ENCODE peak calls at places on chromosomes 7 and 10, in nine cellular contexts. B is aorta, A is NCI-H1092, Q is cardiac fibroblast, M is HFFc6, Y is sciatic nerve, P is adrenal gland, E is AG04449, V is left ventricle myocardium inferior. D is an unnamed sample.

GRCh38 chr10:129711261-129711660 is 244.2 kb downstream of the MGMT start:
- DNase-seq in B (no peak), A (no peak), Q (no peak), M (no peak), Y (no peak), P (no peak), E (no peak), V (no peak), D (no peak)

GRCh38 chr10:128516180-128516579 is 390.0 kb upstream of the MKI67 start:
- DNase-seq in B (no peak), A (no peak), Q (no peak), M (no peak), Y (peak; percentile 21), P (no peak), E (no peak), V (no peak), D (no peak)

GRCh38 chr7:112138453-112138852 is 67.7 kb downstream of the DOCK4 start:
- DNase-seq in B (no peak), A (no peak), Q (no peak), M (no peak), Y (no peak), P (no peak), E (no peak), V (no peak), D (no peak)

GRCh38 chr10:5151076-5151475 is 33.9 kb downstream of the AKR1C8 start:
- DNase-seq in B (no peak), A (no peak), Q (no peak), M (no peak), Y (no peak), P (no peak), E (no peak), V (no peak), D (no peak)

GRCh38 chr10:103759100-103759781 is 96.1 kb downstream of the SH3PXD2A start:
- DNase-seq in B (no peak), A (no peak), Q (peak; percentile 65), M (peak; percentile 86), Y (no peak), P (peak; percentile 68), E (peak; percentile 68), V (peak; percentile 60), D (peak; percentile 74)

GRCh38 chr7:117001283-117001682 is 48.0 kb downstream of the ST7 start:
- DNase-seq in B (no peak), A (no peak), Q (no peak), M (no peak), Y (no peak), P (no peak), E (no peak), V (no peak), D (no peak)

GRCh38 chr7:74344128-74344496 is 54.9 kb downstream of the CLIP2 start:
- DNase-seq in B (no peak), A (no peak), Q (peak; percentile 43), M (peak; percentile 10), Y (no peak), P (no peak), E (no peak), V (no peak), D (no peak)

GRCh38 chr7:44068054-44068453 is 2.7 kb upstream of the PGAM2 start:
- DNase-seq in B (peak; percentile 53), A (no peak), Q (no peak), M (no peak), Y (no peak), P (no peak), E (no peak), V (no peak), D (peak; percentile 18)

GRCh38 chr7:137015015-137015414 is 146.6 kb downstream of the CHRM2 start:
- DNase-seq in B (no peak), A (no peak), Q (peak; percentile 15), M (no peak), Y (no peak), P (no peak), E (no peak), V (no peak), D (no peak)

GRCh38 chr7:106057962-106058901 is 53.9 kb downstream of the SYPL1 start:
- DNase-seq in B (no peak), A (no peak), Q (peak; percentile 33), M (no peak), Y (peak; percentile 71), P (peak; percentile 61), E (no peak), V (no peak), D (peak; percentile 65)

GRCh38 chr10:31515819-31516402 is 196.9 kb downstream of the ZEB1 start:
- DNase-seq in B (no peak), A (no peak), Q (no peak), M (no peak), Y (no peak), P (no peak), E (no peak), V (no peak), D (no peak)

GRCh38 chr10:68628576-68629127 is 68.5 kb downstream of the TET1 start:
- DNase-seq in B (peak; percentile 37), A (no peak), Q (peak; percentile 48), M (no peak), Y (no peak), P (no peak), E (no peak), V (no peak), D (no peak)

GRCh38 chr7:91569702-91570457 is 305.6 kb downstream of the FZD1 start:
- DNase-seq in B (no peak), A (peak; percentile 30), Q (peak; percentile 24), M (no peak), Y (no peak), P (no peak), E (no peak), V (no peak), D (no peak)

GRCh38 chr7:69412331-69413146 is 185.7 kb upstream of the AUTS2 start:
- DNase-seq in B (no peak), A (no peak), Q (no peak), M (no peak), Y (no peak), P (peak; percentile 90), E (no peak), V (peak; percentile 20), D (no peak)

GRCh38 chr7:80139179-80139578 is 4.5 kb downstream of the GNAI1 start:
- DNase-seq in B (no peak), A (no peak), Q (no peak), M (no peak), Y (no peak), P (no peak), E (no peak), V (no peak), D (no peak)

GRCh38 chr10:59405235-59405634 is 42.9 kb upstream of the FAM13C start:
- DNase-seq in B (no peak), A (no peak), Q (no peak), M (no peak), Y (no peak), P (no peak), E (no peak), V (no peak), D (no peak)

GRCh38 chr10:51397244-51397643 is 302.2 kb downstream of the CSTF2T start:
- DNase-seq in B (no peak), A (no peak), Q (no peak), M (no peak), Y (no peak), P (no peak), E (no peak), V (no peak), D (no peak)

GRCh38 chr7:2009541-2010001 is 223.2 kb downstream of the MAD1L1 start:
- DNase-seq in B (peak; percentile 51), A (peak; percentile 26), Q (peak; percentile 6), M (no peak), Y (peak; percentile 59), P (no peak), E (no peak), V (peak; percentile 82), D (peak; percentile 86)

GRCh38 chr10:129046074-129046681 is 420.9 kb upstream of the MGMT start:
- DNase-seq in B (no peak), A (no peak), Q (peak; percentile 70), M (no peak), Y (no peak), P (no peak), E (no peak), V (no peak), D (peak; percentile 75)

GRCh38 chr7:92811158-92811557 is 25.2 kb downstream of the CDK6 start:
- DNase-seq in B (no peak), A (no peak), Q (no peak), M (no peak), Y (no peak), P (no peak), E (no peak), V (no peak), D (no peak)

GRCh38 chr10:71267508-71268240 is 51.4 kb upstream of the SLC29A3 start:
- DNase-seq in B (no peak), A (no peak), Q (no peak), M (no peak), Y (no peak), P (no peak), E (no peak), V (no peak), D (peak; percentile 60)

GRCh38 chr10:133001114-133001513 is 58.7 kb upstream of the CFAP46 start:
- DNase-seq in B (no peak), A (no peak), Q (no peak), M (no peak), Y (no peak), P (peak; percentile 62), E (no peak), V (no peak), D (peak; percentile 6)

GRCh38 chr10:61899997-61900828 is 1.3 kb upstream of the ARID5B start:
- DNase-seq in B (no peak), A (peak; percentile 67), Q (peak; percentile 76), M (peak; percentile 81), Y (peak; percentile 64), P (peak; percentile 78), E (no peak), V (peak; percentile 50), D (peak; percentile 83)

GRCh38 chr10:25753776-25754175 is 180.3 kb upstream of the MYO3A start:
- DNase-seq in B (no peak), A (no peak), Q (peak; percentile 64), M (no peak), Y (no peak), P (no peak), E (no peak), V (no peak), D (no peak)

GRCh38 chr7:155693826-155694225 is 49.4 kb downstream of the RBM33 start:
- DNase-seq in B (no peak), A (no peak), Q (no peak), M (no peak), Y (no peak), P (no peak), E (no peak), V (no peak), D (no peak)

GRCh38 chr7:40298421-40298820 is 163.6 kb downstream of the SUGCT start:
- DNase-seq in B (no peak), A (no peak), Q (peak; percentile 61), M (peak; percentile 68), Y (no peak), P (no peak), E (peak; percentile 87), V (no peak), D (no peak)

GRCh38 chr10:96334888-96335526 is 23.8 kb downstream of the OPALIN start:
- DNase-seq in B (no peak), A (no peak), Q (peak; percentile 58), M (peak; percentile 46), Y (no peak), P (no peak), E (no peak), V (no peak), D (no peak)

GRCh38 chr10:121864168-121864567 is 63.7 kb downstream of the ATE1 start:
- DNase-seq in B (no peak), A (no peak), Q (no peak), M (no peak), Y (no peak), P (no peak), E (no peak), V (no peak), D (no peak)

GRCh38 chr7:150756858-150757257 is 19.6 kb downstream of the GIMAP5 start:
- DNase-seq in B (no peak), A (no peak), Q (no peak), M (no peak), Y (no peak), P (no peak), E (no peak), V (no peak), D (no peak)

GRCh38 chr10:132187421-132188138 is 832 bp downstream of the DPYSL4 start:
- DNase-seq in B (no peak), A (no peak), Q (no peak), M (no peak), Y (no peak), P (no peak), E (no peak), V (no peak), D (peak; percentile 64)

GRCh38 chr7:158394936-158395335 is 192.7 kb downstream of the PTPRN2 start:
- DNase-seq in B (peak; percentile 79), A (no peak), Q (no peak), M (no peak), Y (no peak), P (no peak), E (no peak), V (peak; percentile 25), D (peak; percentile 71)